ENCODE peak calls at places on chromosomes 2 and 18, in ten cellular contexts. Z is T-cell, M is A549, I is brain microvascular endothelial cell, X is iris pigment epithelial cell, D is T follicular helper cell, L is fibroblast of the aortic adventitia, Q is OCI-M1, J is progenitor cell of endocrine pancreas, B is left colon. F is an unnamed sample.

GRCh38 chr2:68500649-68501048 is 33.3 kb downstream of the APLF start:
- DNase-seq in Z (no peak), M (no peak), I (no peak), X (no peak), D (no peak), L (no peak), Q (no peak), J (no peak), B (no peak), F (no peak)

GRCh38 chr2:64606495-64607363 is 47.0 kb downstream of the SERTAD2 start:
- DNase-seq in Z (peak; percentile 86), M (no peak), I (no peak), X (peak; percentile 47), D (peak; percentile 83), L (peak; percentile 89), Q (peak; percentile 89), J (no peak), B (peak; percentile 86), F (peak; percentile 69)

GRCh38 chr2:233449071-233449901 is 95.0 kb downstream of the DGKD start:
- DNase-seq in Z (no peak), M (peak; percentile 68), I (peak; percentile 62), X (peak; percentile 47), D (no peak), L (peak; percentile 61), Q (peak; percentile 43), J (peak; percentile 24), B (peak; percentile 26), F (no peak)

GRCh38 chr18:36402765-36403396 is 105.4 kb downstream of the FHOD3 start:
- DNase-seq in Z (no peak), M (no peak), I (no peak), X (no peak), D (no peak), L (peak; percentile 95), Q (no peak), J (no peak), B (no peak), F (no peak)

GRCh38 chr2:75246441-75247167 is 47.3 kb upstream of the TACR1 start:
- DNase-seq in Z (no peak), M (no peak), I (no peak), X (peak; percentile 57), D (no peak), L (no peak), Q (no peak), J (no peak), B (no peak), F (no peak)

GRCh38 chr2:16664052-16664731 is 1.4 kb downstream of the CYRIA start:
- DNase-seq in Z (no peak), M (no peak), I (peak; percentile 93), X (peak; percentile 94), D (no peak), L (peak; percentile 24), Q (no peak), J (no peak), B (peak; percentile 56), F (peak; percentile 41)

GRCh38 chr2:21021430-21021829 is 22.4 kb downstream of the APOB start:
- DNase-seq in Z (no peak), M (no peak), I (no peak), X (no peak), D (no peak), L (no peak), Q (no peak), J (no peak), B (no peak), F (no peak)

GRCh38 chr2:121554998-121555397 is 24.3 kb downstream of the RNU4ATAC start:
- DNase-seq in Z (no peak), M (no peak), I (no peak), X (no peak), D (no peak), L (no peak), Q (no peak), J (no peak), B (no peak), F (no peak)

GRCh38 chr2:90077948-90078347 is 1386.5 kb downstream of the RPIA start:
- DNase-seq in Z (no peak), M (no peak), I (no peak), X (no peak), D (no peak), L (no peak), Q (no peak), J (no peak), B (no peak), F (no peak)

GRCh38 chr2:236706288-236706687 is 136.7 kb downstream of the ACKR3 start:
- DNase-seq in Z (no peak), M (no peak), I (no peak), X (no peak), D (no peak), L (no peak), Q (no peak), J (no peak), B (no peak), F (no peak)

GRCh38 chr2:70946832-70947442 is 11.2 kb downstream of the ATP6V1B1 start:
- DNase-seq in Z (peak; percentile 45), M (peak; percentile 38), I (peak; percentile 64), X (peak; percentile 57), D (peak; percentile 36), L (peak; percentile 70), Q (peak; percentile 56), J (peak; percentile 43), B (peak; percentile 17), F (no peak)

GRCh38 chr18:52439457-52439856 is 99.5 kb downstream of the DCC start:
- DNase-seq in Z (no peak), M (no peak), I (no peak), X (no peak), D (no peak), L (no peak), Q (no peak), J (no peak), B (no peak), F (no peak)

GRCh38 chr2:100212820-100213219 is 70.4 kb upstream of the AFF3 start:
- DNase-seq in Z (no peak), M (no peak), I (no peak), X (no peak), D (no peak), L (no peak), Q (no peak), J (no peak), B (no peak), F (no peak)

GRCh38 chr2:74778381-74779371 is 55.3 kb upstream of the HK2 start:
- DNase-seq in Z (no peak), M (no peak), I (no peak), X (no peak), D (no peak), L (no peak), Q (no peak), J (no peak), B (no peak), F (no peak)

GRCh38 chr2:26900831-26901321 is 52.9 kb downstream of the DPYSL5 start:
- DNase-seq in Z (no peak), M (no peak), I (no peak), X (no peak), D (no peak), L (no peak), Q (no peak), J (no peak), B (no peak), F (no peak)

F was measured in activated B cell treated with CpG ODN at 0.5 μM for 24 hours.